ENCODE peak calls at places on chromosomes 16 and 17, in seven cellular contexts. D is H1, B is mesenchymal stem cell, W is IMR-90, N is trophoblast cell, S is mesendoderm, L is H9. T is an unnamed sample.

GRCh38 chr16:86608301-86608747 is 30.0 kb downstream of the FOXL1 start:
- DNase-seq in B (peak; percentile 97), L (no peak), N (no peak), S (no peak), D (no peak), W (peak; percentile 49), T (no peak)

GRCh38 chr16:89565506-89566372 is 5.3 kb downstream of the RPL13 start:
- DNase-seq in W (peak; percentile 44), D (peak; percentile 94), B (peak; percentile 43), N (no peak), L (peak; percentile 85), S (peak; percentile 83), T (no peak)

GRCh38 chr17:36632916-36633846 is 31.8 kb downstream of the MRM1 start:
- DNase-seq in D (no peak), B (no peak), N (no peak), S (peak; percentile 77), L (peak; percentile 70), W (no peak), T (no peak)

GRCh38 chr17:47660064-47660492 is 10.4 kb downstream of the KPNB1 start:
- DNase-seq in N (no peak), D (no peak), S (no peak), B (peak; percentile 17), W (no peak), L (no peak), T (no peak)

GRCh38 chr17:49779730-49780220 is 8.7 kb upstream of the KAT7 start:
- DNase-seq in L (no peak), N (peak; percentile 38), D (no peak), S (peak; percentile 18), W (peak; percentile 84), B (peak; percentile 68), T (no peak)

GRCh38 chr17:37148171-37148570 is 199.4 kb downstream of the AATF start:
- DNase-seq in W (no peak), S (no peak), B (no peak), N (no peak), L (no peak), D (no peak), T (no peak)

GRCh38 chr17:17685775-17686291 is 4.6 kb downstream of the RAI1 start:
- DNase-seq in L (peak; percentile 63), W (peak; percentile 91), B (peak; percentile 95), S (peak; percentile 80), D (no peak), N (no peak), T (no peak)

GRCh38 chr17:32492648-32493289 is 6.0 kb downstream of the CDK5R1 start:
- DNase-seq in S (no peak), L (no peak), W (no peak), N (no peak), B (no peak), D (no peak), T (no peak)

GRCh38 chr17:29292992-29293889 is 707 bp downstream of the NUFIP2 start:
- DNase-seq in W (peak; percentile 34), L (peak; percentile 71), N (peak; percentile 42), S (peak; percentile 77), D (peak; percentile 78), B (peak; percentile 67), T (peak; percentile 66)

GRCh38 chr17:2094891-2095535 is 40.1 kb downstream of the HIC1 start:
- DNase-seq in N (peak; percentile 72), B (peak; percentile 79), S (peak; percentile 52), L (peak; percentile 50), D (no peak), W (peak; percentile 75), T (no peak)

GRCh38 chr17:2532146-2532720 is 20.5 kb upstream of the METTL16 start:
- DNase-seq in D (no peak), B (no peak), N (no peak), W (no peak), L (no peak), S (no peak), T (no peak)

GRCh38 chr17:58966208-58966607 is 140.5 kb downstream of the TRIM37 start:
- DNase-seq in N (no peak), L (no peak), D (no peak), B (no peak), W (no peak), S (no peak), T (no peak)

GRCh38 chr17:4806420-4806769 is 557 bp upstream of the PLD2 start:
- DNase-seq in W (no peak), B (peak; percentile 9), N (peak; percentile 90), D (no peak), S (no peak), L (no peak), T (no peak)

GRCh38 chr16:27999687-28000086 is 63.8 kb downstream of the GSG1L start:
- DNase-seq in L (no peak), W (peak; percentile 12), S (no peak), B (no peak), N (no peak), D (no peak), T (no peak)

GRCh38 chr17:58918879-58919278 is 163.2 kb downstream of the PPM1E start:
- DNase-seq in W (no peak), D (no peak), B (no peak), N (no peak), S (no peak), L (no peak), T (no peak)

GRCh38 chr16:85082553-85083050 is 29.7 kb downstream of the CIBAR2 start:
- DNase-seq in W (no peak), D (peak; percentile 78), L (peak; percentile 71), B (no peak), S (no peak), N (no peak), T (no peak)

GRCh38 chr16:77838597-77839255 is 50.4 kb downstream of the VAT1L start:
- DNase-seq in B (peak; percentile 55), D (no peak), L (no peak), W (peak; percentile 15), S (no peak), N (no peak), T (no peak)

GRCh38 chr17:19002805-19003542 is 1.6 kb downstream of the FAM83G start:
- DNase-seq in S (no peak), D (no peak), N (no peak), L (no peak), B (peak; percentile 29), W (peak; percentile 54), T (no peak)

GRCh38 chr16:74275031-74275636 is 21.5 kb upstream of the PSMD7 start:
- DNase-seq in S (no peak), L (no peak), N (no peak), D (no peak), W (peak; percentile 28), B (peak; percentile 17), T (no peak)

GRCh38 chr16:29007865-29008593 is 23.2 kb downstream of the LAT start:
- DNase-seq in D (no peak), S (no peak), W (peak; percentile 90), B (no peak), N (no peak), L (no peak), T (no peak)

GRCh38 chr17:14080847-14081251 is 11.5 kb downstream of the COX10 start:
- DNase-seq in B (peak; percentile 55), L (no peak), S (no peak), W (no peak), D (no peak), N (no peak), T (no peak)

GRCh38 chr17:14082848-14083247 is 13.5 kb downstream of the COX10 start:
- DNase-seq in L (no peak), S (no peak), W (no peak), N (no peak), B (no peak), D (no peak), T (no peak)

DNA sequence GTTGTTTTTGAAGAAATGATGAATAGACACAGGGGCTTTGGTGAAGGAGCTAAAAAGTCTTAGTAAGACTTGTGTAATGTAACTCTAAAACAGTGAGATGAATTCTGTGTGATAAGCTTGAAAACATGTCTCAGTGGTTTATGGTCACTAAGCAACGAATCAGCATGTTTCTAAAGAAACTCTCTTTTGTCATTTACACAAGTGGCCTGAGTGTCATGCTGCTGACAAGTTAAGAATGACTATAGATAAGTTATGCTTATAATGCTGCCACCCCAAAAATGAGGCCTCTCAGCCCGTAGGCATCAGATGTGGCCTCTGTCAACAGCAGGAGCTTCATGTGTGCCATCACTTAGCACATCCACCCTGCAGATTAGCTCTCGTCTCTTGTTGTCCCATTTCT is 8.7 kb downstream of the COX10 start:
- DNase-seq in L (no peak), W (no peak), S (no peak), B (peak; percentile 39), N (peak; percentile 10), D (no peak), T (no peak)
- H3K23ac ChIP-seq in L (no peak overlapping the region), W (no peak overlapping the region), S (no peak overlapping the region), B (no peak overlapping the region), N (no peak overlapping the region), D (no peak overlapping the region), T (no peak overlapping the region)

GRCh38 chr17:82439829-82440365 is 10.7 kb downstream of the CYBC1 start:
- DNase-seq in D (no peak), L (peak; percentile 39), B (no peak), W (no peak), N (no peak), S (no peak), T (no peak)
- H3K23ac ChIP-seq in D (no peak overlapping the region), L (no peak overlapping the region), B (no peak overlapping the region), W (no peak overlapping the region), N (no peak overlapping the region), S (no peak overlapping the region), T (peak overlapping the region; percentile 55)

GRCh38 chr16:3026609-3027487 is 3.0 kb downstream of the THOC6 start:
- DNase-seq in D (peak; percentile 49), L (peak; percentile 37), N (no peak), W (no peak), B (no peak), S (no peak), T (no peak)

GRCh38 chr16:3023415-3023668 is 400 bp downstream of the HCFC1R1 start:
- DNase-seq in W (peak; percentile 66), S (peak; percentile 78), D (no peak), N (no peak), L (no peak), B (no peak), T (no peak)

GRCh38 chr16:3023669-3024478 is at the start of the genes HCFC1R1 and THOC6:
- DNase-seq in N (peak; percentile 99), S (peak; percentile 100), W (peak; percentile 98), B (peak; percentile 98), L (peak; percentile 99), D (peak; percentile 98), T (peak; percentile 97)

GRCh38 chr16:3026003-3026378 is 2.2 kb downstream of the THOC6 start:
- DNase-seq in D (no peak), S (no peak), B (no peak), N (no peak), L (peak; percentile 23), W (no peak), T (no peak)

GRCh38 chr16:3025032-3026002 is 1.5 kb downstream of the THOC6 start:
- DNase-seq in B (no peak), W (no peak), S (no peak), N (no peak), L (peak; percentile 23), D (no peak), T (no peak)
- H3K23ac ChIP-seq in B (no peak overlapping the region), W (no peak overlapping the region), S (no peak overlapping the region), N (no peak overlapping the region), L (no peak overlapping the region), D (no peak overlapping the region), T (no peak overlapping the region)

GRCh38 chr17:77234695-77235094 is 93.9 kb downstream of the SEC14L1 start:
- DNase-seq in D (no peak), B (peak; percentile 39), N (no peak), L (no peak), W (no peak), S (no peak), T (no peak)
- H3K23ac ChIP-seq in D (no peak overlapping the region), B (no peak overlapping the region), N (no peak overlapping the region), L (no peak overlapping the region), W (no peak overlapping the region), S (no peak overlapping the region), T (no peak overlapping the region)